ENCODE peak calls at places on chromosomes 1 and 21, in five cellular contexts. G, J, P, W and Q are unnamed samples.

GRCh38 chr21:38228115-38228514 is 28.7 kb upstream of the KCNJ15 start:
- DNase-seq in G (no peak), J (no peak), W (no peak), P (no peak), Q (no peak)

GRCh38 chr1:108877324-108877812 is 583 bp downstream of the GPSM2 start:
- DNase-seq in G (no peak), W (peak), P (no peak), J (peak), Q (peak)

GRCh38 chr1:43510621-43511020 is 20.1 kb upstream of the PTPRF start:
- DNase-seq in W (no peak), P (no peak), J (no peak), G (peak), Q (no peak)

GRCh38 chr1:107669996-107670395 is 295.0 kb downstream of the VAV3 start:
- DNase-seq in G (no peak), P (no peak), W (peak), J (peak), Q (peak)

GRCh38 chr1:5796028-5796427 is 196.2 kb downstream of the NPHP4 start:
- DNase-seq in J (no peak), G (no peak), P (no peak), W (no peak), Q (no peak)

GRCh38 chr1:159898527-159898926 is 1.4 kb downstream of the CFAP45 start:
- DNase-seq in G (no peak), W (no peak), P (no peak), J (no peak), Q (no peak)

GRCh38 chr1:1144843-1145546 is 28.7 kb upstream of the TTLL10 start:
- DNase-seq in P (no peak), J (peak), W (no peak), G (no peak), Q (no peak)

GRCh38 chr1:30445449-30445848 is 277.9 kb downstream of the MATN1 start:
- DNase-seq in J (no peak), G (peak), P (no peak), W (no peak), Q (no peak)

GRCh38 chr1:25821630-25822091 is 1.9 kb downstream of the MTFR1L start:
- DNase-seq in G (no peak), W (peak), P (no peak), J (no peak), Q (peak)

GRCh38 chr1:200048244-200048643 is 20.7 kb downstream of the NR5A2 start:
- DNase-seq in W (no peak), J (no peak), P (no peak), G (no peak), Q (no peak)

GRCh38 chr1:60759257-60759656 is 323.1 kb upstream of the NFIA start:
- DNase-seq in W (no peak), G (no peak), P (no peak), J (no peak), Q (no peak)

GRCh38 chr1:184387871-184388670 is 1.2 kb downstream of the C1orf21 start:
- DNase-seq in G (no peak), J (peak), W (peak), P (peak), Q (peak)

GRCh38 chr1:226215239-226215638 is 8.2 kb upstream of the MIXL1 start:
- DNase-seq in J (no peak), G (no peak), W (no peak), P (no peak), Q (no peak)

GRCh38 chr1:6260961-6261614 is at the start of gene GPR153:
- DNase-seq in G (no peak), W (peak), J (peak), P (peak), Q (no peak)

GRCh38 chr1:215502081-215502480 is 65.0 kb upstream of the KCTD3 start:
- DNase-seq in P (no peak), J (no peak), W (no peak), G (no peak), Q (no peak)

GRCh38 chr1:246564839-246565750 is 966 bp downstream of the TFB2M start:
- DNase-seq in P (no peak), J (no peak), W (no peak), G (no peak), Q (no peak)

GRCh38 chr1:241323510-241323909 is 33.5 kb downstream of the RGS7 start:
- DNase-seq in J (peak), W (peak), G (no peak), P (no peak), Q (peak)

GRCh38 chr1:242428403-242429190 is 95.9 kb downstream of the PLD5 start:
- DNase-seq in P (no peak), G (no peak), W (no peak), J (no peak), Q (no peak)

GRCh38 chr1:246165826-246166709 is 341.0 kb downstream of the SMYD3 start:
- DNase-seq in J (peak), G (no peak), P (no peak), W (no peak), Q (no peak)

GRCh38 chr1:192401832-192402231 is 85.0 kb downstream of the RGS21 start:
- DNase-seq in G (no peak), W (peak), P (no peak), J (no peak), Q (peak)

GRCh38 chr1:22329171-22329540 is 122.5 kb upstream of the ZBTB40 start:
- DNase-seq in J (no peak), G (no peak), W (no peak), P (no peak), Q (no peak)

GRCh38 chr1:43653339-43653738 is 3.4 kb downstream of the KDM4A start:
- DNase-seq in J (no peak), P (no peak), G (no peak), W (peak), Q (no peak)

GRCh38 chr1:47656719-47657685 is 219.2 kb downstream of the FOXD2 start:
- DNase-seq in J (no peak), W (peak), G (peak), P (no peak), Q (peak)

GRCh38 chr1:248850124-248850523 is 8.8 kb downstream of the ZNF692 start:
- DNase-seq in P (no peak), G (peak), J (no peak), W (no peak), Q (no peak)

GRCh38 chr1:9084883-9085282 is 15.4 kb upstream of the SLC2A5 start:
- DNase-seq in J (no peak), G (no peak), P (no peak), W (no peak), Q (no peak)

GRCh38 chr1:182484531-182485257 is 34.7 kb downstream of the RGSL1 start:
- DNase-seq in P (peak), W (no peak), J (no peak), G (no peak), Q (no peak)

GRCh38 chr1:226565476-226565875 is 16.9 kb downstream of the STUM start:
- DNase-seq in W (no peak), P (no peak), J (no peak), G (no peak), Q (no peak)

GRCh38 chr1:165815725-165816124 is 11.7 kb upstream of the UCK2 start:
- DNase-seq in W (no peak), P (no peak), G (no peak), J (no peak), Q (peak)

GRCh38 chr1:40703316-40703715 is 11.8 kb downstream of the NFYC start:
- DNase-seq in J (no peak), P (no peak), G (no peak), W (peak), Q (peak)

GRCh38 chr1:223763881-223764280 is 51.5 kb downstream of the CAPN2 start:
- DNase-seq in G (no peak), P (no peak), J (no peak), W (no peak), Q (no peak)

GRCh38 chr1:224333309-224333926 is 3.4 kb upstream of the NVL start:
- DNase-seq in P (no peak), W (peak), G (no peak), J (no peak), Q (peak)

GRCh38 chr1:47797555-47797954 is 199.6 kb downstream of the TRABD2B start:
- DNase-seq in J (no peak), W (no peak), G (no peak), P (no peak), Q (no peak)

GRCh38 chr21:46295996-46296752 is 10.0 kb downstream of the YBEY start:
- DNase-seq in G (no peak), W (peak), P (peak), J (peak), Q (peak)

GRCh38 chr1:32892368-32893197 is 6.3 kb downstream of the HPCA start:
- DNase-seq in J (peak), W (peak), P (no peak), G (no peak), Q (no peak)

GRCh38 chr1:70633004-70633403 is 221.9 kb downstream of the CTH start:
- DNase-seq in J (no peak), G (no peak), W (no peak), P (no peak), Q (no peak)

GRCh38 chr1:167095368-167095767 is 1.5 kb downstream of the STYXL2 start:
- DNase-seq in J (no peak), P (no peak), W (peak), G (peak), Q (peak)

GRCh38 chr1:28756846-28757245 is 20.1 kb downstream of the YTHDF2 start:
- DNase-seq in J (no peak), P (no peak), G (no peak), W (no peak), Q (no peak)

GRCh38 chr21:44930543-44930981 is 9.3 kb upstream of the SLX9 start:
- DNase-seq in W (no peak), G (no peak), P (no peak), J (peak), Q (no peak)

DNA sequence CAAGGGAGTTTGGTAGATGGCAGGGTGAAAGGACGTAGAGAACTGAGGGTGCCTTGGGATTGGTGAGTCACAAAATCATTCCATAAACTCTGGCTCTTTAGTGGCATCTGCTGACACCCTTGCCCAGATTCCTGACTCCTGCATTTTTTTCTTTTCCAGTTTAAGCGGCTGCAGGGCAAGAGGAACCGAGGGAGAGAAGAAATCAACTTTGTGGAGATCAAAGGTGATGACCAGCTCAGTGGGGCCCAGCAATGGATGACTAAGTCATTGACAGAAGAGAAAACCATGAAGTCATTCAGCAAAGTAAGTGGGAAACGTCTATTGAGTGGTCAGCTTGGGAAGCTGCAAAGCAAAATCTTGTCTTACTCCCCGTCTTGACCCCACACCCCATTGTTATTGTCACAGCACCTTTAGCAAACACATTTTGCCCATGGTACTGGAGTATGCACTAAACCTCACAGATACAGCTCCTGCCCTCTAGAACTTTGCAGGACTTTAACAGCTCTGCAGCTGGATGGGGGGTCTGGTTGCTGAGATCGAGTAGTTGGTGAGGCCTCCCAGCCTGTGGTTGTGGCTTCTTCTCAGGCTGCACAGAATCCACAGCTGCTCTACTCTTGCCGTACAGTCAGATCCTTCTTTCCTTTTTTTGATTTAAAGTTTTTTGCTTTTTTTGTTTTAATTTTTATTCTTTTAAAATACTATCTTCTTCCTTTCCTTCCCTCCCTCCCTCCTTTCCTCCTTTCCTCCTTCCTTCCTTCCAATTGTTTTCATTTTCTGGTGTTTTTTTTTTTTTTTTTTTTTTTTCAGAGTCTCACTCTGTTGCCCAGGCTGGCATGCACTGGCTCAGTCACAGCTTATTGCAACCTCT is 21.9 kb downstream of the SH2D2A start:
- DNase-seq in P (no peak), W (no peak), G (no peak), J (no peak), Q (no peak)
- TF ChIP-seq CTCF in P (no peak), W (no peak), G (no peak), J (no peak), Q (no peak)

GRCh38 chr1:111786669-111787207 is 31.0 kb downstream of the DDX20 start:
- DNase-seq in P (no peak), G (peak), W (no peak), J (no peak), Q (no peak)

GRCh38 chr1:111779546-111779945 is 23.8 kb downstream of the DDX20 start:
- DNase-seq in P (no peak), W (no peak), J (no peak), G (no peak), Q (no peak)

GRCh38 chr1:111789077-111789476 is 33.4 kb downstream of the DDX20 start:
- DNase-seq in W (no peak), P (no peak), G (peak), J (no peak), Q (peak)

GRCh38 chr1:111789666-111790316 is 34.1 kb downstream of the DDX20 start:
- DNase-seq in J (no peak), W (peak), P (no peak), G (no peak), Q (peak)

DNA sequence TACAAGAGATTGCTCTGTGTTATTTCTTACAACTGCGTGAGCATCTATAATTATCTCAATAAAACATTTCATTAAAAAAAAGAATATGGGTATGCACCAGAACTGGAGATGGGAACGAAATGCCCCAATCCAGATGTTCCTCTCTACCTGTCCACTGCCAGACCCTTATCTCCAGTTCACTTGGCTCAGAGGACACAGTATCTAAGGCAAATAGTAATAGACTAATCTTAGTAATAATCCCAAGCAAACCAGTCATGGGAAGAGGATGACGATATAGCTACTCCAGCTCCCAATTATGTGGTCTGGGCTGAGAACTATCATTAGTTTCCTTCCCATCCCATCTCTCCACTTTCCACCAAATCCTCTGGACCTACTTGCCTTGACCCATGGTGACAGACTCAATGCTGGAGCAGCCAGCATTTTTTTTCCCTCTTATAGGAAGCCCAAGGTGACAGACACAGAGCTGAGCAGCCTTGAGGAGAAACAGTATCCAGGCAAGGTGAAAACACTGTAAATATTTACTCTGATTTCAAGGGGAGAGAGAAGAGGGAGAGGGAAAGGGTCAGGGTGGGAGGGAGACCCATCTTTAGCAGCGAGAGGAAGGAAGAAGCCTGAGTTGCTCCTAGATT is 28.7 kb downstream of the DDX20 start:
- DNase-seq in J (no peak), W (no peak), G (no peak), P (no peak), Q (no peak)
- TF ChIP-seq CTCF in J (no peak), W (no peak), G (no peak), P (no peak), Q (no peak)

DNA sequence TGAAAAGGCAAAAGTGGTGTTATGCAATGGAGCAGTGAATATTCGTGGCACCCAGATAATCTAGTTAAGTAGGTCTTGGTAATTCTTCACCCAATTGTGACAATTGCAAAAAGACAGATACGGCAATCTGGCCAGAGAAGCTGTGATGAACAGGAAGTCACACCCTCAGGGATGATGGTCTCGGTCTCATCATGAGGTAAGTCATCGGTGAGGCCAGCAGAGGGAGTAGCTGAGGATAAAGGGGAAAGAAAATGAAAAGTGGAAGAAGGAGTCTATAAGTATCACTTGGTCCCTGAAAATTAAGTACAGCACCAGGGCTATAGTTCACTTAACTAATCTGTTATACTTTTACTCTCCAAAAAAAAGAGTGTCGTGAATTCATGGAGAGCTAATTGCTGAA is 258.8 kb upstream of the NCAM2 start:
- DNase-seq in G (no peak), J (no peak), P (no peak), W (no peak), Q (no peak)
- TF ChIP-seq CTCF in G (peak), J (no peak), P (peak), W (no peak), Q (no peak)

GRCh38 chr1:153628638-153629342 is 556 bp downstream of the S100A1 start:
- DNase-seq in P (peak), W (no peak), G (no peak), J (no peak), Q (no peak)

GRCh38 chr1:153626477-153626928 is 802 bp downstream of the S100A13 start:
- DNase-seq in G (no peak), J (no peak), P (peak), W (no peak), Q (no peak)

GRCh38 chr1:153624965-153625611 is 2.2 kb downstream of the S100A13 start:
- DNase-seq in J (no peak), G (no peak), W (no peak), P (peak), Q (no peak)

GRCh38 chr1:153627797-153628626 is at the start of gene S100A1:
- DNase-seq in P (peak), G (no peak), W (no peak), J (no peak), Q (no peak)

GRCh38 chr1:153626929-153627796 is at the start of gene S100A13:
- DNase-seq in J (peak), W (peak), P (peak), G (peak), Q (peak)
- TF ChIP-seq CTCF in J (peak), W (peak), P (peak), G (peak), Q (peak)

GRCh38 chr1:76583875-76584477 is 283.3 kb upstream of the ST6GALNAC5 start:
- DNase-seq in G (no peak), P (no peak), W (no peak), J (no peak), Q (no peak)

GRCh38 chr1:76591963-76592362 is 275.3 kb upstream of the ST6GALNAC5 start:
- DNase-seq in G (no peak), W (no peak), J (no peak), P (no peak), Q (no peak)

GRCh38 chr1:76583237-76583868 is 283.9 kb upstream of the ST6GALNAC5 start:
- DNase-seq in P (no peak), G (no peak), J (no peak), W (no peak), Q (no peak)

GRCh38 chr1:76585980-76586674 is 281.2 kb upstream of the ST6GALNAC5 start:
- DNase-seq in J (no peak), P (no peak), W (no peak), G (no peak), Q (no peak)

GRCh38 chr1:76587213-76587612 is 280.1 kb upstream of the ST6GALNAC5 start:
- DNase-seq in P (no peak), W (no peak), J (no peak), G (no peak), Q (no peak)
- TF ChIP-seq CTCF in P (no peak), W (no peak), J (no peak), G (no peak), Q (no peak)

DNA sequence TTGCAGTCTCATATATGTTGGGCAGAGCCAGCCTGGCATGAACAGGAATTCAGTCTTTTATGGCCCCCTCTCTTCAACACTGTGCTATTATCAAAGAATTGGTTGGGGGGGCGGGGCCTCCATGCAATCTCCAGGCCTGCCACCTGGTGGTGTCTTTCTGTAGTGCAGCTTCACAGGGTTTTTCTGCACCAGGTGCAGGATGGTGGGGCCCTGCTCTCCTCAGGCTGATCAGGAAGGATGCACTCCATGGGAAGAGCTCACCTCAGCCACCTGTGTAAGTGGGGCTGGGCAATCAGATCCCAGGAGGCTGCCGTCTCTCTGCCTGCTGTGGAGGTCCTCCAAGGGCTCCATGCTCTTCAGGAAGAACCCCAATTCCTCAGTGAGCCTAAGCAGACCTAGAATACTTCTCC is 16.7 kb downstream of the STK40 start:
- DNase-seq in G (peak), P (peak), W (peak), J (peak), Q (peak)
- TF ChIP-seq CTCF in G (peak), P (peak), W (peak), J (peak), Q (peak)

DNA sequence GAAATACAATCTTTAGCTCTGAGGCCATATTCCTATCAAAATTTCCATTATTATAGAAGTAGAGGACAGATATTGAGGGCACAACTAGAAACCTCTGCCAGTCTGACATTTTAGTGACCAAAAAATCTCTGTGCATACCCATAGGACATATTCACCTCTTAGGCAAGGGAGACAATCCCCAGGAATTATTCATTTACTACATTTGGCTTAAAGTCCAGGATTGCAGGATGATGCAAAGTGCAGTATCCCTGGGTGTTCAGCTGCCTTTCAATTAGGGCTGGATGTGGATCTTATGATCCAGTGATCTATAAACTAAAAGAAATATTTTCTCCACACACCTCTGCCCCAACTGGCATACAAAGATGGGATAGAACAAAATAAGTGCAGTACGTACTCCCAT is 50.9 kb downstream of the PTGS2 start:
- DNase-seq in W (no peak), P (no peak), G (no peak), J (no peak), Q (no peak)
- TF ChIP-seq CTCF in W (no peak), P (no peak), G (no peak), J (no peak), Q (no peak)